ENCODE peak calls at places on chromosome 18, in five cellular contexts. R is fibroblast of pulmonary artery, I is GM12864, Z is heart left ventricle, J is hepatocyte. L is an unnamed sample.

GRCh38 chr18:212780-213179 is 54.4 kb downstream of the USP14 start:
- DNase-seq in R (peak), J (no peak), Z (no peak), I (no peak), L (no peak)

GRCh38 chr18:44916429-44917183 is 235.9 kb downstream of the SETBP1 start:
- DNase-seq in Z (no peak), I (no peak), J (no peak), R (no peak), L (no peak)

GRCh38 chr18:53796042-53796729 is 428.3 kb downstream of the MBD2 start:
- DNase-seq in R (peak), Z (no peak), J (peak), I (no peak), L (no peak)

GRCh38 chr18:10035306-10035991 is 121.6 kb downstream of the VAPA start:
- DNase-seq in J (peak), Z (no peak), R (no peak), I (no peak), L (no peak)

GRCh38 chr18:43934322-43935050 is 657.2 kb upstream of the SYT4 start:
- DNase-seq in J (peak), I (no peak), Z (no peak), R (no peak), L (peak)

GRCh38 chr18:77566604-77567003 is 317.0 kb downstream of the GALR1 start:
- DNase-seq in J (no peak), Z (no peak), I (no peak), R (no peak), L (no peak)

GRCh38 chr18:11669271-11669947 is 19.7 kb upstream of the GNAL start:
- DNase-seq in I (no peak), Z (no peak), R (no peak), J (no peak), L (no peak)

GRCh38 chr18:2889761-2890192 is 43.0 kb downstream of the EMILIN2 start:
- DNase-seq in Z (no peak), I (no peak), J (no peak), R (peak), L (no peak)

GRCh38 chr18:76897257-76897656 is 74.9 kb downstream of the ZNF236 start:
- DNase-seq in Z (no peak), R (no peak), J (no peak), I (no peak), L (no peak)

GRCh38 chr18:33821503-33821902 is 243.5 kb downstream of the ASXL3 start:
- DNase-seq in R (peak), J (peak), Z (no peak), I (no peak), L (no peak)

GRCh38 chr18:28571929-28572328 is 395.0 kb upstream of the CDH2 start:
- DNase-seq in R (no peak), I (no peak), J (no peak), Z (no peak), L (no peak)

GRCh38 chr18:43525149-43525548 is 247.9 kb upstream of the SYT4 start:
- DNase-seq in J (no peak), R (no peak), Z (peak), I (no peak), L (peak)

GRCh38 chr18:51614033-51614432 is 416.6 kb upstream of the MEX3C start:
- DNase-seq in R (peak), Z (peak), I (no peak), J (peak), L (peak)

GRCh38 chr18:33560686-33561370 is 17.2 kb upstream of the ASXL3 start:
- DNase-seq in Z (no peak), J (peak), R (peak), I (peak), L (no peak)

GRCh38 chr18:63320690-63321265 is 1.2 kb upstream of the BCL2 start:
- DNase-seq in R (no peak), J (peak), I (no peak), Z (peak), L (peak)

GRCh38 chr18:22668496-22668895 is 250.8 kb upstream of the CTAGE1 start:
- DNase-seq in J (no peak), R (peak), Z (no peak), I (no peak), L (no peak)

GRCh38 chr18:51655327-51655698 is 457.8 kb upstream of the MEX3C start:
- DNase-seq in Z (no peak), R (no peak), J (peak), I (peak), L (no peak)

GRCh38 chr18:41128545-41128944 is 826.5 kb upstream of the PIK3C3 start:
- DNase-seq in R (peak), I (no peak), Z (no peak), J (no peak), L (no peak)

GRCh38 chr18:3541549-3542386 is 91.8 kb downstream of the TGIF1 start:
- DNase-seq in R (no peak), I (no peak), Z (no peak), J (no peak), L (no peak)

GRCh38 chr18:11268691-11269686 is 119.6 kb upstream of the PIEZO2 start:
- DNase-seq in I (no peak), J (peak), Z (no peak), R (peak), L (no peak)

GRCh38 chr18:37280701-37281100 is 284.9 kb downstream of the CELF4 start:
- DNase-seq in R (no peak), Z (no peak), J (no peak), I (no peak), L (no peak)

GRCh38 chr18:525066-525797 is 24.7 kb upstream of the COLEC12 start:
- DNase-seq in I (no peak), J (no peak), Z (no peak), R (peak), L (no peak)

GRCh38 chr18:5469340-5469739 is 74.5 kb downstream of the EPB41L3 start:
- DNase-seq in Z (no peak), I (no peak), R (no peak), J (no peak), L (no peak)

GRCh38 chr18:6956999-6957398 is 160.6 kb downstream of the LAMA1 start:
- DNase-seq in I (no peak), Z (no peak), R (no peak), J (no peak), L (no peak)

GRCh38 chr18:11005528-11005927 is 143.8 kb downstream of the PIEZO2 start:
- DNase-seq in R (peak), J (peak), I (no peak), Z (no peak), L (peak)

GRCh38 chr18:23971656-23972230 is 42.8 kb upstream of the TTC39C start:
- DNase-seq in J (no peak), R (no peak), I (no peak), Z (no peak), L (no peak)

GRCh38 chr18:39455300-39455699 is 1889.7 kb upstream of the CELF4 start:
- DNase-seq in Z (no peak), J (peak), R (peak), I (no peak), L (no peak)

GRCh38 chr18:47871288-47871687 is 59.2 kb downstream of the SMAD2 start:
- DNase-seq in J (peak), Z (no peak), I (no peak), R (no peak), L (no peak)

GRCh38 chr18:28108801-28109200 is 68.1 kb downstream of the CDH2 start:
- DNase-seq in Z (no peak), J (peak), R (peak), I (no peak), L (no peak)

GRCh38 chr18:34401775-34402174 is 177.1 kb upstream of the NOL4 start:
- DNase-seq in R (no peak), I (no peak), J (no peak), Z (no peak), L (no peak)

GRCh38 chr18:7601249-7601620 is 34.1 kb downstream of the PTPRM start:
- DNase-seq in J (no peak), R (peak), Z (no peak), I (no peak), L (no peak)

GRCh38 chr18:24060644-24061043 is 46.1 kb downstream of the TTC39C start:
- DNase-seq in I (no peak), R (peak), J (no peak), Z (no peak), L (no peak)

GRCh38 chr18:47932603-47933002 is 2.1 kb upstream of the SMAD2 start:
- DNase-seq in Z (no peak), J (no peak), R (no peak), I (no peak), L (no peak)

DNA sequence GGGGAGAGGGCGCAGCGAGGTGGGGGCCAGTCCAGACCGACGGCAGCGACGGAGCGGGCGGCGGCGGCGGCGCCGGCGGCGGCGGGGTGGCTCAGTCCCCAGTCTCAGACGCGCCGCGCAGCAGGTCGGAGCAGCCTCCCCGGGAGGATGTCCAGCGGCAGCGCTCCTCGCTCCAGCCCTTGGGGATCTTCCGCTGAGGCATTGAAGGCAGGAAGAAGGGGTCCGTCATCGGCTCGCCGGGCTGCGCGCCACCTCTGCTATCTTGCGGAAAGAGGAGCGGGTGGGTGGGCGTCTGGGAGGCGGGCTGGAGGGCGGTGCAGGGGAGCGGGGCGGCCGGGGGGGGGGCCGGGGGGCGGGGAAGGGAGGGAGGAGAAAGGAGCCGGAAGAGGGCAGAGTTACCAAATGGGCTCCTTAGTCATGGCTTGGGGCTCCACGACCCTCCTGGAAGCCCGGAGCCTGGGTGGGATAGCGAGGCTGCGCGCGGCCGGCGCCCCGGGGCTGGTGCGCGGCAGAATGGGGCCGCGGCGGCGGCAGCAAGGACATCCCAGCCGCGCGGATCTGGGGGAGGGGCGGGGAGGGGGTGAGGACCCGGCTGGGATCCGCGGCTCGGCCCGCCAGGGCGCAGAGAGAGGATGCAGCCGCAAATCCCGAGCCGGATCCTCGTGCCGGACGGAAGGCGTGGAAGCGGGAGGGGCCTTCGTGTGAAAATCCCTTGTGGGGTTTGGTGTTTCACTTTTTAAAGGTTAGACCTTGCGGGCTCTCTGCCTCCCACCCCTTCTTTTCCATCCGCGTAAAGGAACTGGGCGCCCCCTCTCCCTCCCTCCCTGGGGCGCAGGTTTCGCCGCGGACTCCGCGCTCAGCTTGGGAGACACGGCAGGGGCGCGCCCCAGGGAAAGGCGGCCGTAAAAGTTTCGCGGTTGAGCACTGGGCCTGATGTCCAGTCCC is at the start of gene NETO1:
- DNase-seq in J (no peak), I (no peak), R (no peak), Z (no peak), L (no peak)
- H3K4me3 ChIP-seq in J (peak), I (peak), R (peak), Z (peak), L (peak)

DNA sequence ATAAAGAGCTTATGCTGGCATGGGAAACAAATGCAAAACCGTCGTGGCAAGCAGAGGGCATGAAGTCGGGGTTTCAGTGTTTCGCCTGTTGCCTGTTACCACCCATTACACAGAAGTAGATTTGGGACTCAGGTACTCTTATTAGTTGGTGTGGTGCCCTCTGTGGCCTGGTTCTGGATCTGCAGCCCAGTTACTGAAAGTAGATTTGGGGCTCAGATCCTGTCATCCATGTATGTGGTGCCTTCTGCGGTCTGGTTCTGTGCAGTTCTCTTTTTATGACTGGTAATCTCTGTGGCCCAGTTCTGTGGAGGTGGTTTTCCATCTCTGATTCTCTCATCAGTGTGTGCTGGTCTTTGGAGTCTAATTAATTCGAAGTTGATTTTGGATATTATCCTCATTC is 45.2 kb downstream of the ADNP2 start:
- DNase-seq in J (no peak), I (peak), R (peak), Z (no peak), L (no peak)
- TF ChIP-seq CTCF in J (peak), I (peak), R (peak), Z (peak), L (peak)

DNA sequence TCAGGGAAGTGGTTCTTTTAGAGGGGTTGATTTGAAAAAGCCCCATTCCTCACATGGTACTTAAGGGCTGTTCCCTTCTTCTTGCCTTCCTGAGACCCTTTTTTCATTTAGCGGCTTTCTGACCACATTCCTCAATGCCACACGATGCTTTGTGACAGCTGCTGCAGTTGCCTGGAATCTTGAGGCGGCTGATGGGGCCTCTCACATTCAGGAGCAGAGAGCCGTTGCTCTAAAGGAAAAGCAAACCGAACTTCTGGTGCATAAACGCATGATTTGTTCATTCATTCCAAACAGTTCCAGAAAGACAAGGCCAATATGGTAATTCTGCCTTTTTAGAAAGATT is 402.6 kb downstream of the TXNL1 start:
- DNase-seq in J (no peak), Z (no peak), R (no peak), I (no peak), L (no peak)
- H3K4me3 ChIP-seq in J (no peak), Z (no peak), R (no peak), I (no peak), L (no peak)

GRCh38 chr18:30679285-30679930 is 363.1 kb downstream of the DSC3 start:
- DNase-seq in J (no peak), Z (no peak), R (no peak), I (no peak), L (no peak)

GRCh38 chr18:30675493-30675892 is 367.0 kb downstream of the DSC3 start:
- DNase-seq in I (no peak), R (no peak), J (no peak), Z (no peak), L (no peak)

GRCh38 chr18:30675905-30676620 is 366.5 kb downstream of the DSC3 start:
- DNase-seq in Z (no peak), J (no peak), R (no peak), I (no peak), L (no peak)

GRCh38 chr18:30675072-30675471 is 367.5 kb downstream of the DSC3 start:
- DNase-seq in Z (no peak), R (no peak), I (no peak), J (no peak), L (no peak)

DNA sequence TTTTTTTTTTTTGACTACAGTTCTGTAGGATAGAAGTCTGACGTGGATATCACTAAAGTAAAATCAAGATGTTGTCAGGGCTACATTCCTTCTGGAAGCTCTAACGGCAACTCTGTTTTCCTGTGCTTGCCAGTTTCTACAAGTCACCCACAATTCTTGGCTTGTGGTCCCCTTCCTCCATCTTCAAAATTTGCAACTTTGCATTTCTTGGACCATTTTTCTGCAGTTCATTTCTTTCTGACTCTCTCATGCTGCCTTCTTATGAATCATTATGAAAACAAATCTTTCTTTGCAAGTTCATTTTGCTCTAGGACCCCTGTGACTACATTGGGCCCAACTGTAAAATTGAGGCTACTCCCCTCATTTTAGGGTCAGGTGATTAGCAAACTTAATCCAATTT is 367.9 kb downstream of the DSC3 start:
- DNase-seq in J (no peak), I (no peak), R (no peak), Z (no peak), L (no peak)
- TF ChIP-seq CTCF in J (no peak), I (no peak), R (no peak), Z (no peak), L (no peak)

GRCh38 chr18:74288730-74289129 is 3.0 kb downstream of the CYB5A start:
- DNase-seq in I (no peak), J (no peak), R (no peak), Z (no peak), L (no peak)
- H3K4me3 ChIP-seq in I (no peak), J (no peak), R (no peak), Z (no peak), L (peak)

GRCh38 chr18:48959551-48959920 is 8.8 kb upstream of the SMAD7 start:
- DNase-seq in I (no peak), R (no peak), J (no peak), Z (no peak), L (no peak)

GRCh38 chr18:48956378-48956777 is 5.6 kb upstream of the SMAD7 start:
- DNase-seq in I (no peak), Z (no peak), J (no peak), R (peak), L (no peak)

GRCh38 chr18:48958951-48959350 is 8.2 kb upstream of the SMAD7 start:
- DNase-seq in Z (no peak), R (no peak), I (no peak), J (no peak), L (no peak)

GRCh38 chr18:48957136-48957535 is 6.4 kb upstream of the SMAD7 start:
- DNase-seq in J (no peak), I (no peak), Z (no peak), R (peak), L (no peak)

GRCh38 chr18:48957616-48958015 is 6.9 kb upstream of the SMAD7 start:
- DNase-seq in J (no peak), I (no peak), R (no peak), Z (no peak), L (no peak)
- TF ChIP-seq CTCF in J (no peak), I (no peak), R (no peak), Z (no peak), L (no peak)

GRCh38 chr18:69947361-69948106 is at the start of gene CD226:
- DNase-seq in J (no peak), Z (no peak), R (no peak), I (no peak), L (no peak)

GRCh38 chr18:69948919-69949537 is 1.4 kb upstream of the CD226 start:
- DNase-seq in I (peak), R (peak), J (no peak), Z (peak), L (no peak)

GRCh38 chr18:69944434-69944833 is 3.2 kb downstream of the CD226 start:
- DNase-seq in R (no peak), Z (no peak), I (no peak), J (no peak), L (no peak)

GRCh38 chr18:69945220-69946114 is 2.2 kb downstream of the CD226 start:
- DNase-seq in Z (no peak), R (no peak), I (no peak), J (no peak), L (no peak)

GRCh38 chr18:69946608-69947155 is 991 bp downstream of the CD226 start:
- DNase-seq in I (no peak), Z (no peak), J (no peak), R (no peak), L (no peak)
- H3K4me3 ChIP-seq in I (peak), Z (no peak), J (no peak), R (no peak), L (no peak)

GRCh38 chr18:35949090-35949489 is 23.4 kb upstream of the RMP24 start:
- DNase-seq in I (no peak), Z (no peak), J (no peak), R (no peak), L (no peak)

GRCh38 chr18:35949903-35950627 is 22.4 kb upstream of the RMP24 start:
- DNase-seq in R (peak), I (no peak), Z (peak), J (peak), L (no peak)

GRCh38 chr18:35948080-35948479 is 24.4 kb upstream of the RMP24 start:
- DNase-seq in J (no peak), R (no peak), Z (no peak), I (no peak), L (no peak)

GRCh38 chr18:35953688-35954087 is 18.8 kb upstream of the RMP24 start:
- DNase-seq in R (no peak), I (no peak), J (no peak), Z (no peak), L (no peak)

GRCh38 chr18:35950628-35950982 is 21.9 kb upstream of the RMP24 start:
- DNase-seq in Z (no peak), I (no peak), J (no peak), R (no peak), L (no peak)
- TF ChIP-seq CTCF in Z (peak), I (no peak), J (no peak), R (no peak), L (no peak)

DNA sequence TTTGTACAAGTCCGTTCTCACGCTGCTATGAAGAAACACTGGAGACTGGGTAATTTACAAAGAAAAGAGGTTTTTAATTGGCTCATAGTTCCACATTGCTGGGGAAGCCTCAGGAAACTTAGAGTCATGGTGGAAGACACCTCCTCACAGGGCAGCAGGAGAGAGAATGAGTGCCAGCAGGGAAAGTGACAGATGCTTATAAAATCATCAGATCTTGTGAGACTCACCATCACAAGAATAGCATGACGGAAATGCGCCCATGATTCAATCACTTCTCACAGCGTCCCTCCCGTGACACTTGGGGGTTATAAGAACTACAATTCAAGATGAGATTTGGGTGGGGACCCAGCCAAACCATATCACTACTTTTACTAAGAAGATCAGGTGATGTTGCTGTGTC is 285.8 kb downstream of the TMX3 start:
- DNase-seq in R (no peak), I (no peak), Z (no peak), J (no peak), L (no peak)
- H3K4me3 ChIP-seq in R (no peak), I (no peak), Z (no peak), J (no peak), L (no peak)